ENCODE peak calls at places on chromosomes 5 and 9, in ten cellular contexts. R is AG08395; O is NCI-H510A treated with DMSO at 0.1 percent for 48 hours; S is thyroid gland; H is right cardiac atrium; D is activated T-helper 1 cell treated with Interleukin-2 at 50 U/mL for 16 hours; T is stimulated activated CD8-positive, alpha-beta memory T cell treated with anti-CD3 and anti-CD28 coated beads, Interleukin-15, amount 100 ng/mL, for 1 hour; Y is coronary artery; G is kidney epithelial cell; V is NCI-H1436 treated with DMSO at 0.1 percent for 48 hours. Q is an unnamed sample.

GRCh38 chr9:137720571-137721110 is 101.8 kb downstream of the EHMT1 start:
- DNase-seq in R (no peak), O (no peak), S (no peak), H (no peak), D (no peak), T (no peak), Y (no peak), G (no peak), V (no peak), Q (peak)

GRCh38 chr5:150503977-150504620 is 3.8 kb upstream of the NDST1 start:
- DNase-seq in R (peak), O (no peak), S (peak), H (peak), D (no peak), T (no peak), Y (peak), G (no peak), V (no peak), Q (no peak)

GRCh38 chr5:9698125-9698848 is 68.1 kb upstream of the TAS2R1 start:
- DNase-seq in R (peak), O (no peak), S (no peak), H (no peak), D (no peak), T (no peak), Y (no peak), G (no peak), V (no peak), Q (no peak)

GRCh38 chr5:72252574-72253155 is 67.4 kb downstream of the MRPS27 start:
- DNase-seq in R (peak), O (no peak), S (no peak), H (no peak), D (no peak), T (no peak), Y (no peak), G (no peak), V (no peak), Q (no peak)

GRCh38 chr5:124007675-124008398 is 495.9 kb downstream of the CSNK1G3 start:
- DNase-seq in R (no peak), O (no peak), S (no peak), H (no peak), D (no peak), T (no peak), Y (no peak), G (no peak), V (no peak), Q (no peak)

GRCh38 chr9:124518116-124518515 is 10.9 kb upstream of the NR5A1 start:
- DNase-seq in R (no peak), O (no peak), S (no peak), H (no peak), D (no peak), T (no peak), Y (no peak), G (no peak), V (no peak), Q (no peak)

GRCh38 chr5:38634961-38635369 is 78.5 kb upstream of the LIFR start:
- DNase-seq in R (no peak), O (no peak), S (no peak), H (no peak), D (no peak), T (no peak), Y (no peak), G (no peak), V (no peak), Q (no peak)

GRCh38 chr9:503881-504852 is 289.5 kb downstream of the DOCK8 start:
- DNase-seq in R (peak), O (peak), S (peak), H (peak), D (peak), T (peak), Y (peak), G (no peak), V (peak), Q (peak)

GRCh38 chr5:131264453-131265200 is 774 bp downstream of the CDC42SE2 start:
- DNase-seq in R (no peak), O (peak), S (peak), H (peak), D (peak), T (no peak), Y (peak), G (no peak), V (no peak), Q (no peak)

GRCh38 chr5:37916525-37916924 is 76.7 kb upstream of the GDNF start:
- DNase-seq in R (no peak), O (no peak), S (no peak), H (no peak), D (no peak), T (no peak), Y (no peak), G (no peak), V (no peak), Q (no peak)

GRCh38 chr9:116152941-116153764 is 438 bp upstream of the PAPPA start:
- DNase-seq in R (peak), O (no peak), S (no peak), H (no peak), D (no peak), T (no peak), Y (no peak), G (no peak), V (no peak), Q (no peak)

GRCh38 chr5:14593326-14594036 is 11.9 kb downstream of the OTULINL start:
- DNase-seq in R (peak), O (no peak), S (no peak), H (no peak), D (no peak), T (no peak), Y (no peak), G (no peak), V (no peak), Q (no peak)

GRCh38 chr9:94525396-94526035 is 29.4 kb upstream of the PCAT7 start:
- DNase-seq in R (no peak), O (no peak), S (no peak), H (no peak), D (no peak), T (no peak), Y (no peak), G (no peak), V (no peak), Q (no peak)

GRCh38 chr5:96984506-96985192 is 48.8 kb downstream of the LNPEP start:
- DNase-seq in R (no peak), O (no peak), S (no peak), H (no peak), D (no peak), T (no peak), Y (no peak), G (no peak), V (no peak), Q (no peak)

GRCh38 chr9:114972510-114972909 is 42.1 kb upstream of the TNFSF8 start:
- DNase-seq in R (no peak), O (no peak), S (no peak), H (no peak), D (no peak), T (no peak), Y (no peak), G (no peak), V (no peak), Q (no peak)

GRCh38 chr5:42495908-42496307 is 72.7 kb downstream of the GHR start:
- DNase-seq in R (no peak), O (no peak), S (peak), H (no peak), D (no peak), T (no peak), Y (no peak), G (no peak), V (no peak), Q (no peak)

GRCh38 chr9:124004608-124005007 is 7.0 kb upstream of the LHX2 start:
- DNase-seq in R (no peak), O (peak), S (no peak), H (no peak), D (no peak), T (no peak), Y (no peak), G (no peak), V (no peak), Q (no peak)

GRCh38 chr5:54091416-54092130 is 218.8 kb downstream of the ARL15 start:
- DNase-seq in R (no peak), O (no peak), S (no peak), H (peak), D (no peak), T (no peak), Y (no peak), G (no peak), V (no peak), Q (peak)

GRCh38 chr5:54676466-54676865 is 158.9 kb downstream of the SNX18 start:
- DNase-seq in R (no peak), O (no peak), S (peak), H (no peak), D (no peak), T (no peak), Y (no peak), G (no peak), V (no peak), Q (no peak)

GRCh38 chr9:134612715-134613114 is 28.9 kb upstream of the COL5A1 start:
- DNase-seq in R (no peak), O (no peak), S (no peak), H (no peak), D (no peak), T (no peak), Y (no peak), G (no peak), V (no peak), Q (no peak)

GRCh38 chr5:108867661-108868060 is 120.0 kb downstream of the FER start:
- DNase-seq in R (no peak), O (no peak), S (no peak), H (no peak), D (no peak), T (no peak), Y (no peak), G (no peak), V (no peak), Q (no peak)

GRCh38 chr9:120776788-120777187 is 16.4 kb downstream of the FBXW2 start:
- DNase-seq in R (no peak), O (no peak), S (no peak), H (no peak), D (no peak), T (no peak), Y (no peak), G (no peak), V (no peak), Q (no peak)

GRCh38 chr5:78504726-78505431 is 143.7 kb downstream of the LHFPL2 start:
- DNase-seq in R (peak), O (peak), S (peak), H (peak), D (no peak), T (no peak), Y (peak), G (peak), V (peak), Q (peak)

GRCh38 chr5:37837101-37838032 is 2.5 kb downstream of the GDNF start:
- DNase-seq in R (peak), O (peak), S (peak), H (peak), D (no peak), T (peak), Y (no peak), G (no peak), V (no peak), Q (no peak)

GRCh38 chr5:125162714-125163113 is 416.3 kb upstream of the ZNF608 start:
- DNase-seq in R (no peak), O (no peak), S (no peak), H (no peak), D (no peak), T (no peak), Y (no peak), G (no peak), V (no peak), Q (no peak)

GRCh38 chr9:33129886-33130284 is 37.3 kb downstream of the B4GALT1 start:
- DNase-seq in R (no peak), O (no peak), S (no peak), H (no peak), D (no peak), T (no peak), Y (no peak), G (no peak), V (no peak), Q (no peak)

GRCh38 chr9:98375138-98375726 is 119.8 kb upstream of the TBC1D2 start:
- DNase-seq in R (peak), O (no peak), S (no peak), H (no peak), D (no peak), T (no peak), Y (no peak), G (peak), V (no peak), Q (no peak)

GRCh38 chr5:112419050-112419595 is at the start of gene EPB41L4A:
- DNase-seq in R (no peak), O (peak), S (peak), H (peak), D (no peak), T (no peak), Y (no peak), G (no peak), V (no peak), Q (no peak)

GRCh38 chr5:31853398-31854135 is 214.6 kb downstream of the PDZD2 start:
- DNase-seq in R (no peak), O (no peak), S (peak), H (no peak), D (no peak), T (no peak), Y (no peak), G (no peak), V (no peak), Q (no peak)

GRCh38 chr5:54739371-54739770 is 221.8 kb downstream of the SNX18 start:
- DNase-seq in R (no peak), O (no peak), S (no peak), H (no peak), D (no peak), T (no peak), Y (no peak), G (no peak), V (no peak), Q (no peak)

GRCh38 chr5:137462816-137463520 is 36.2 kb downstream of the SPOCK1 start:
- DNase-seq in R (peak), O (no peak), S (no peak), H (no peak), D (no peak), T (no peak), Y (no peak), G (no peak), V (no peak), Q (no peak)

GRCh38 chr5:34497031-34497808 is 158.9 kb upstream of the RAI14 start:
- DNase-seq in R (no peak), O (peak), S (peak), H (peak), D (no peak), T (no peak), Y (no peak), G (no peak), V (no peak), Q (no peak)